ENCODE peak calls at places on chromosomes 5 and 9, in ten cellular contexts. One of them, this sample, is unnamed.
A peak's percentile ranks its signal among the peaks of the same experiment; 100 is the strongest.

GRCh38 chr9:74951725-74952151 is 974 bp downstream of the C9orf40 start:
- DNase-seq in WERI-Rb-1: peak; percentile 40
- DNase-seq in transverse colon: peak; percentile 55
- DNase-seq in mesenchymal stem cell: peak; percentile 58
- DNase-seq in DND-41: peak; percentile 45
- DNase-seq in mammary epithelial cell: peak; percentile 35
- DNase-seq in naive thymus-derived CD4-positive, alpha-beta T cell: peak; percentile 33
- DNase-seq in pancreas: peak; percentile 43
- DNase-seq in kidney: peak; percentile 77
- DNase-seq in HCT116: no peak
- DNase-seq in this sample: no peak

GRCh38 chr5:132759114-132760042 is 12.2 kb downstream of the CCNI2 start:
- DNase-seq in DND-41: no peak
- DNase-seq in mesenchymal stem cell: no peak
- DNase-seq in WERI-Rb-1: no peak
- DNase-seq in naive thymus-derived CD4-positive, alpha-beta T cell: no peak
- DNase-seq in pancreas: no peak
- DNase-seq in HCT116: no peak
- DNase-seq in transverse colon: peak; percentile 5
- DNase-seq in kidney: no peak
- DNase-seq in mammary epithelial cell: no peak
- DNase-seq in this sample: no peak

GRCh38 chr9:131432597-131433301 is 38.9 kb downstream of the PRRC2B start:
- DNase-seq in DND-41: no peak
- DNase-seq in mammary epithelial cell: peak; percentile 51
- DNase-seq in HCT116: no peak
- DNase-seq in pancreas: no peak
- DNase-seq in WERI-Rb-1: no peak
- DNase-seq in naive thymus-derived CD4-positive, alpha-beta T cell: no peak
- DNase-seq in kidney: no peak
- DNase-seq in mesenchymal stem cell: peak; percentile 94
- DNase-seq in transverse colon: no peak
- DNase-seq in this sample: no peak

GRCh38 chr5:153498516-153498915 is 8.0 kb downstream of the GRIA1 start:
- DNase-seq in transverse colon: no peak
- DNase-seq in kidney: no peak
- DNase-seq in pancreas: no peak
- DNase-seq in WERI-Rb-1: no peak
- DNase-seq in mammary epithelial cell: no peak
- DNase-seq in naive thymus-derived CD4-positive, alpha-beta T cell: no peak
- DNase-seq in DND-41: no peak
- DNase-seq in mesenchymal stem cell: no peak
- DNase-seq in HCT116: no peak
- DNase-seq in this sample: no peak

GRCh38 chr5:159451197-159452052 is 121.1 kb upstream of the IL12B start:
- DNase-seq in naive thymus-derived CD4-positive, alpha-beta T cell: no peak
- DNase-seq in pancreas: no peak
- DNase-seq in kidney: no peak
- DNase-seq in mammary epithelial cell: peak; percentile 84
- DNase-seq in transverse colon: no peak
- DNase-seq in HCT116: peak; percentile 46
- DNase-seq in DND-41: no peak
- DNase-seq in WERI-Rb-1: no peak
- DNase-seq in mesenchymal stem cell: peak; percentile 88
- DNase-seq in this sample: no peak

GRCh38 chr9:93224591-93224990 is 40.7 kb downstream of the WNK2 start:
- DNase-seq in pancreas: no peak
- DNase-seq in DND-41: no peak
- DNase-seq in mammary epithelial cell: peak; percentile 94
- DNase-seq in mesenchymal stem cell: no peak
- DNase-seq in naive thymus-derived CD4-positive, alpha-beta T cell: no peak
- DNase-seq in transverse colon: no peak
- DNase-seq in HCT116: peak; percentile 7
- DNase-seq in kidney: peak; percentile 79
- DNase-seq in WERI-Rb-1: no peak
- DNase-seq in this sample: no peak

GRCh38 chr5:56025303-56025885 is 30.6 kb upstream of the IL6ST start:
- DNase-seq in mammary epithelial cell: no peak
- DNase-seq in mesenchymal stem cell: peak; percentile 38
- DNase-seq in transverse colon: no peak
- DNase-seq in pancreas: no peak
- DNase-seq in HCT116: no peak
- DNase-seq in DND-41: no peak
- DNase-seq in WERI-Rb-1: no peak
- DNase-seq in kidney: no peak
- DNase-seq in naive thymus-derived CD4-positive, alpha-beta T cell: no peak
- DNase-seq in this sample: no peak

GRCh38 chr5:93359296-93359957 is 221.6 kb downstream of the NR2F1-AS1 start:
- DNase-seq in mesenchymal stem cell: peak; percentile 95
- DNase-seq in WERI-Rb-1: no peak
- DNase-seq in naive thymus-derived CD4-positive, alpha-beta T cell: no peak
- DNase-seq in transverse colon: no peak
- DNase-seq in mammary epithelial cell: peak; percentile 66
- DNase-seq in kidney: no peak
- DNase-seq in pancreas: peak; percentile 24
- DNase-seq in HCT116: peak; percentile 90
- DNase-seq in DND-41: no peak
- DNase-seq in this sample: no peak

GRCh38 chr5:65102826-65103673 is 334.3 kb downstream of the CWC27 start:
- DNase-seq in WERI-Rb-1: peak; percentile 80
- DNase-seq in transverse colon: peak; percentile 70
- DNase-seq in mesenchymal stem cell: peak; percentile 11
- DNase-seq in mammary epithelial cell: no peak
- DNase-seq in naive thymus-derived CD4-positive, alpha-beta T cell: peak; percentile 58
- DNase-seq in pancreas: peak; percentile 56
- DNase-seq in kidney: peak; percentile 85
- DNase-seq in DND-41: no peak
- DNase-seq in HCT116: no peak
- DNase-seq in this sample: peak; percentile 56

GRCh38 chr5:65100846-65101678 is 332.3 kb downstream of the CWC27 start:
- DNase-seq in mesenchymal stem cell: peak; percentile 54
- DNase-seq in pancreas: peak; percentile 66
- DNase-seq in transverse colon: peak; percentile 65
- DNase-seq in HCT116: peak; percentile 22
- DNase-seq in naive thymus-derived CD4-positive, alpha-beta T cell: peak; percentile 11
- DNase-seq in kidney: no peak
- DNase-seq in DND-41: peak; percentile 8
- DNase-seq in WERI-Rb-1: peak; percentile 78
- DNase-seq in mammary epithelial cell: peak; percentile 38
- DNase-seq in this sample: no peak

GRCh38 chr5:65103674-65104035 is 334.9 kb downstream of the CWC27 start:
- DNase-seq in HCT116: no peak
- DNase-seq in WERI-Rb-1: no peak
- DNase-seq in kidney: peak; percentile 38
- DNase-seq in naive thymus-derived CD4-positive, alpha-beta T cell: no peak
- DNase-seq in DND-41: no peak
- DNase-seq in mammary epithelial cell: no peak
- DNase-seq in pancreas: no peak
- DNase-seq in mesenchymal stem cell: no peak
- DNase-seq in transverse colon: no peak
- DNase-seq in this sample: no peak

GRCh38 chr5:65101706-65102105 is 333.0 kb downstream of the CWC27 start:
- DNase-seq in naive thymus-derived CD4-positive, alpha-beta T cell: no peak
- DNase-seq in DND-41: no peak
- DNase-seq in pancreas: no peak
- DNase-seq in mesenchymal stem cell: peak; percentile 22
- DNase-seq in WERI-Rb-1: no peak
- DNase-seq in kidney: no peak
- DNase-seq in transverse colon: no peak
- DNase-seq in mammary epithelial cell: no peak
- DNase-seq in HCT116: no peak
- DNase-seq in this sample: no peak

DNA sequence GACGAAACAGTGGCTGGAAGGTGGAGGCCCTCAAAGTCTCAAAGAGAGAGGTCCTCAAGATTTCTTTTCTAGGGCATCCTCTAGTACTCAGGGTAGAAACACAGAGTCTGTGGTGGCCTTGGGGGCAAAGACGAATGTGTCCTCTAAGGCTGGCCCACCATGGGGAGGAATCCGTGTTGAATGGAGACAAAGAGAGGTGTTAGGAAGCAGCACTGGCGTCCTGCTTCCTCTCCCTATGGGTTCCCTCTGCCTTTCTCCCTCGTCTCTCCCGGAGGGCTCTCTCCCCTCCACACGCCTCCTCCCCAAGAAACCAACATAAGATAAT is 333.7 kb downstream of the CWC27 start:
- DNase-seq in HCT116: no peak
- DNase-seq in mammary epithelial cell: no peak
- DNase-seq in mesenchymal stem cell: no peak
- DNase-seq in DND-41: no peak
- DNase-seq in transverse colon: no peak
- DNase-seq in WERI-Rb-1: no peak
- DNase-seq in naive thymus-derived CD4-positive, alpha-beta T cell: no peak
- DNase-seq in kidney: no peak
- DNase-seq in pancreas: no peak
- DNase-seq in this sample: no peak
- H3K4me3 ChIP-seq in HCT116: no peak overlapping the region
- H3K4me3 ChIP-seq in mammary epithelial cell: no peak overlapping the region
- H3K4me3 ChIP-seq in mesenchymal stem cell: peak overlapping the region; percentile 71
- H3K4me3 ChIP-seq in DND-41: no peak overlapping the region
- H3K4me3 ChIP-seq in transverse colon: peak overlapping the region; percentile 76
- H3K4me3 ChIP-seq in WERI-Rb-1: peak overlapping the region; percentile 57
- H3K4me3 ChIP-seq in naive thymus-derived CD4-positive, alpha-beta T cell: peak overlapping the region; percentile 63
- H3K4me3 ChIP-seq in kidney: peak overlapping the region; percentile 69
- H3K4me3 ChIP-seq in pancreas: peak overlapping the region; percentile 60
- H3K4me3 ChIP-seq in this sample: peak overlapping the region; percentile 59

GRCh38 chr9:132590318-132591182 is 8.1 kb downstream of the BARHL1 start:
- DNase-seq in DND-41: no peak
- DNase-seq in pancreas: no peak
- DNase-seq in WERI-Rb-1: peak; percentile 47
- DNase-seq in transverse colon: no peak
- DNase-seq in kidney: no peak
- DNase-seq in naive thymus-derived CD4-positive, alpha-beta T cell: no peak
- DNase-seq in mesenchymal stem cell: no peak
- DNase-seq in mammary epithelial cell: no peak
- DNase-seq in HCT116: no peak
- DNase-seq in this sample: no peak
- H3K27ac ChIP-seq in DND-41: no peak overlapping the region
- H3K27ac ChIP-seq in pancreas: no peak overlapping the region
- H3K27ac ChIP-seq in WERI-Rb-1: no peak overlapping the region
- H3K27ac ChIP-seq in transverse colon: no peak overlapping the region
- H3K27ac ChIP-seq in kidney: no peak overlapping the region
- H3K27ac ChIP-seq in naive thymus-derived CD4-positive, alpha-beta T cell: no peak overlapping the region
- H3K27ac ChIP-seq in mesenchymal stem cell: no peak overlapping the region
- H3K27ac ChIP-seq in mammary epithelial cell: no peak overlapping the region
- H3K27ac ChIP-seq in HCT116: no peak overlapping the region
- H3K27ac ChIP-seq in this sample: no peak overlapping the region

GRCh38 chr9:40913928-40914673 is 214.4 kb downstream of the FOXD4L6 start:
- DNase-seq in naive thymus-derived CD4-positive, alpha-beta T cell: no peak
- DNase-seq in WERI-Rb-1: no peak
- DNase-seq in pancreas: no peak
- DNase-seq in kidney: no peak
- DNase-seq in DND-41: no peak
- DNase-seq in HCT116: no peak
- DNase-seq in transverse colon: no peak
- DNase-seq in mesenchymal stem cell: no peak
- DNase-seq in mammary epithelial cell: no peak
- DNase-seq in this sample: no peak

GRCh38 chr9:40911647-40912046 is 216.8 kb downstream of the FOXD4L6 start:
- DNase-seq in WERI-Rb-1: no peak
- DNase-seq in HCT116: no peak
- DNase-seq in mesenchymal stem cell: no peak
- DNase-seq in transverse colon: no peak
- DNase-seq in mammary epithelial cell: no peak
- DNase-seq in kidney: no peak
- DNase-seq in pancreas: no peak
- DNase-seq in DND-41: no peak
- DNase-seq in naive thymus-derived CD4-positive, alpha-beta T cell: no peak
- DNase-seq in this sample: no peak

GRCh38 chr9:40907657-40908624 is 220.5 kb downstream of the FOXD4L6 start:
- DNase-seq in naive thymus-derived CD4-positive, alpha-beta T cell: no peak
- DNase-seq in DND-41: no peak
- DNase-seq in WERI-Rb-1: no peak
- DNase-seq in HCT116: no peak
- DNase-seq in mesenchymal stem cell: no peak
- DNase-seq in kidney: no peak
- DNase-seq in pancreas: no peak
- DNase-seq in transverse colon: no peak
- DNase-seq in mammary epithelial cell: no peak
- DNase-seq in this sample: no peak

GRCh38 chr9:40913096-40913719 is 215.3 kb downstream of the FOXD4L6 start:
- DNase-seq in HCT116: no peak
- DNase-seq in mammary epithelial cell: no peak
- DNase-seq in mesenchymal stem cell: no peak
- DNase-seq in pancreas: no peak
- DNase-seq in DND-41: no peak
- DNase-seq in naive thymus-derived CD4-positive, alpha-beta T cell: no peak
- DNase-seq in kidney: no peak
- DNase-seq in WERI-Rb-1: no peak
- DNase-seq in transverse colon: no peak
- DNase-seq in this sample: no peak

DNA sequence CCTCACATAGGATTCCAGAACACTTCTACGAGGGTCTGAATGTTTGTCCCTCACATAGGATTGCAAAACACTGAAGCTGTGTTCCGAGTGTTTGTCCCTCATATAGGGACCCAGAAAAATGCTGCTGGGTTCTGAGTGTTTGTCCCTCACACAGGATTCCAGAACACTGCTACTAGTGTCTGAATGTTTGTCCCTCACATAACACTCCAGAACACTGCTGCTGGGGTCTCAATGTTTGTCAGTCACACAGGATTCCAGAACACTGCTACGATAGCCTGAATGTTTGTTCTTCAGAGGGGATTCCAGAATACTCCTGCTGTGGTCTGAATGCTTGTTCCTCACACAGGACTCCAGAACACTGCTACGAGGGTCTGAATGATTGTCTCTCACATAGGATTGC is 218.7 kb downstream of the FOXD4L6 start:
- DNase-seq in mammary epithelial cell: no peak
- DNase-seq in HCT116: no peak
- DNase-seq in DND-41: no peak
- DNase-seq in transverse colon: no peak
- DNase-seq in mesenchymal stem cell: no peak
- DNase-seq in naive thymus-derived CD4-positive, alpha-beta T cell: no peak
- DNase-seq in pancreas: no peak
- DNase-seq in WERI-Rb-1: no peak
- DNase-seq in kidney: no peak
- DNase-seq in this sample: no peak
- H3K9me3 ChIP-seq in mammary epithelial cell: peaks cover 12% of the 10 kb centered on the region
- H3K9me3 ChIP-seq in HCT116: peaks cover 14% of the 10 kb centered on the region
- H3K9me3 ChIP-seq in DND-41: peaks cover 7% of the 10 kb centered on the region
- H3K9me3 ChIP-seq in transverse colon: peaks cover 73% of the 10 kb centered on the region
- H3K9me3 ChIP-seq in mesenchymal stem cell: peaks cover 95% of the 10 kb centered on the region
- H3K9me3 ChIP-seq in naive thymus-derived CD4-positive, alpha-beta T cell: peaks cover 30% of the 10 kb centered on the region
- H3K9me3 ChIP-seq in pancreas: no peaks in the 10 kb centered on the region
- H3K9me3 ChIP-seq in WERI-Rb-1: peaks cover 21% of the 10 kb centered on the region
- H3K9me3 ChIP-seq in kidney: peaks cover 100% of the 10 kb centered on the region
- H3K9me3 ChIP-seq in this sample: peaks cover 78% of the 10 kb centered on the region

GRCh38 chr5:173039964-173040363 is 16.2 kb upstream of the CREBRF start:
- DNase-seq in HCT116: no peak
- DNase-seq in naive thymus-derived CD4-positive, alpha-beta T cell: no peak
- DNase-seq in mammary epithelial cell: no peak
- DNase-seq in mesenchymal stem cell: no peak
- DNase-seq in DND-41: no peak
- DNase-seq in kidney: no peak
- DNase-seq in pancreas: no peak
- DNase-seq in transverse colon: no peak
- DNase-seq in WERI-Rb-1: no peak
- DNase-seq in this sample: no peak

GRCh38 chr5:173032730-173033129 is 23.4 kb upstream of the CREBRF start:
- DNase-seq in mammary epithelial cell: no peak
- DNase-seq in WERI-Rb-1: no peak
- DNase-seq in naive thymus-derived CD4-positive, alpha-beta T cell: no peak
- DNase-seq in pancreas: no peak
- DNase-seq in kidney: no peak
- DNase-seq in transverse colon: no peak
- DNase-seq in HCT116: no peak
- DNase-seq in mesenchymal stem cell: no peak
- DNase-seq in DND-41: no peak
- DNase-seq in this sample: no peak

GRCh38 chr5:173041881-173042481 is 14.2 kb upstream of the CREBRF start:
- DNase-seq in DND-41: no peak
- DNase-seq in mesenchymal stem cell: peak; percentile 53
- DNase-seq in WERI-Rb-1: no peak
- DNase-seq in kidney: no peak
- DNase-seq in HCT116: no peak
- DNase-seq in pancreas: no peak
- DNase-seq in naive thymus-derived CD4-positive, alpha-beta T cell: no peak
- DNase-seq in transverse colon: no peak
- DNase-seq in mammary epithelial cell: no peak
- DNase-seq in this sample: no peak

GRCh38 chr5:173035904-173036707 is 20.0 kb upstream of the CREBRF start:
- DNase-seq in kidney: peak; percentile 81
- DNase-seq in naive thymus-derived CD4-positive, alpha-beta T cell: no peak
- DNase-seq in mesenchymal stem cell: no peak
- DNase-seq in mammary epithelial cell: no peak
- DNase-seq in WERI-Rb-1: no peak
- DNase-seq in transverse colon: peak; percentile 37
- DNase-seq in pancreas: no peak
- DNase-seq in HCT116: no peak
- DNase-seq in DND-41: no peak
- DNase-seq in this sample: peak; percentile 40
- H3K4me3 ChIP-seq in kidney: no peak overlapping the region
- H3K4me3 ChIP-seq in naive thymus-derived CD4-positive, alpha-beta T cell: peak overlapping the region; percentile 14
- H3K4me3 ChIP-seq in mesenchymal stem cell: peak overlapping the region; percentile 10
- H3K4me3 ChIP-seq in mammary epithelial cell: no peak overlapping the region
- H3K4me3 ChIP-seq in WERI-Rb-1: no peak overlapping the region
- H3K4me3 ChIP-seq in transverse colon: peak overlapping the region; percentile 24
- H3K4me3 ChIP-seq in pancreas: no peak overlapping the region
- H3K4me3 ChIP-seq in HCT116: no peak overlapping the region
- H3K4me3 ChIP-seq in DND-41: no peak overlapping the region
- H3K4me3 ChIP-seq in this sample: peak overlapping the region; percentile 47